ENCODE peak calls at places on chromosomes 6 and 20, in six cellular contexts. B is right cardiac atrium, Y is transverse colon, I is caudate nucleus, V is germinal center, K is left cardiac atrium. M is an unnamed sample.

GRCh38 chr20:18166241-18166881 is 28.7 kb downstream of the KAT14 start:
- DNase-seq in B (no peak), Y (peak), I (no peak), V (no peak), K (no peak), M (no peak)

GRCh38 chr6:162173448-162173847 is 554.1 kb downstream of the PRKN start:
- DNase-seq in B (no peak), Y (no peak), I (no peak), V (no peak), K (no peak), M (no peak)

GRCh38 chr20:16803965-16804792 is 56.0 kb downstream of the OTOR start:
- DNase-seq in B (peak), Y (peak), I (peak), V (peak), K (peak), M (peak)

GRCh38 chr6:88538130-88538706 is 372.1 kb upstream of the CNR1 start:
- DNase-seq in B (no peak), Y (no peak), I (no peak), V (peak), K (no peak), M (no peak)

GRCh38 chr6:144922120-144922722 is 637.1 kb downstream of the UTRN start:
- DNase-seq in B (no peak), Y (no peak), I (no peak), V (no peak), K (peak), M (no peak)

GRCh38 chr6:106474476-106474875 is 114.0 kb downstream of the CRYBG1 start:
- DNase-seq in B (no peak), Y (no peak), I (no peak), V (no peak), K (no peak), M (no peak)

GRCh38 chr6:69961251-69961650 is 94.9 kb downstream of the COL19A1 start:
- DNase-seq in B (no peak), Y (no peak), I (no peak), V (no peak), K (no peak), M (no peak)

GRCh38 chr6:33689148-33689494 is 22.4 kb downstream of the UQCC2 start:
- DNase-seq in B (no peak), Y (no peak), I (no peak), V (no peak), K (no peak), M (no peak)

GRCh38 chr20:4167261-4168004 is 152.1 kb upstream of the RNF24 start:
- DNase-seq in B (peak), Y (no peak), I (peak), V (no peak), K (no peak), M (no peak)

GRCh38 chr20:59830107-59831023 is 103.1 kb downstream of the SYCP2 start:
- DNase-seq in B (no peak), Y (no peak), I (no peak), V (no peak), K (no peak), M (no peak)

GRCh38 chr6:113172531-113172966 is 684.6 kb upstream of the MARCKS start:
- DNase-seq in B (peak), Y (peak), I (peak), V (no peak), K (peak), M (no peak)

GRCh38 chr20:22568872-22569344 is 15.5 kb downstream of the FOXA2 start:
- DNase-seq in B (no peak), Y (peak), I (no peak), V (no peak), K (no peak), M (no peak)

GRCh38 chr6:125850361-125850760 is 59.6 kb downstream of the NCOA7 start:
- DNase-seq in B (no peak), Y (no peak), I (no peak), V (no peak), K (no peak), M (no peak)

GRCh38 chr20:50762435-50763201 is 31.2 kb downstream of the PARD6B start:
- DNase-seq in B (peak), Y (peak), I (peak), V (no peak), K (peak), M (peak)

GRCh38 chr6:73803562-73804221 is 107.7 kb downstream of the CD109 start:
- DNase-seq in B (peak), Y (peak), I (no peak), V (no peak), K (no peak), M (no peak)